ENCODE peak calls at places on chromosomes 2 and 18, in four cellular contexts. G, M, D and A are unnamed samples.

GRCh38 chr18:26863122-26863879 is 2.2 kb downstream of the AQP4 start:
- DNase-seq in D (peak), G (peak), M (peak), A (peak)

GRCh38 chr2:178190938-178191910 is 3.1 kb upstream of the OSBPL6 start:
- DNase-seq in M (peak), G (no peak), D (no peak), A (no peak)

GRCh38 chr2:238339814-238340213 is 19.5 kb downstream of the TRAF3IP1 start:
- DNase-seq in M (peak), D (no peak), G (no peak), A (no peak)

GRCh38 chr2:63765117-63765516 is 76.6 kb upstream of the UGP2 start:
- DNase-seq in M (no peak), D (no peak), G (no peak), A (no peak)

GRCh38 chr2:119158563-119159347 is at the start of gene C1QL2:
- DNase-seq in M (no peak), D (peak), G (peak), A (no peak)

GRCh38 chr2:3355951-3356569 is 21.6 kb downstream of the EIPR1 start:
- DNase-seq in M (no peak), G (no peak), D (no peak), A (no peak)

GRCh38 chr2:95262896-95263542 is 11.2 kb upstream of the PROM2 start:
- DNase-seq in D (no peak), M (peak), G (no peak), A (no peak)

GRCh38 chr2:195489101-195489500 is 167.9 kb upstream of the SLC39A10 start:
- DNase-seq in G (no peak), D (no peak), M (no peak), A (no peak)

GRCh38 chr18:74139888-74140287 is 7.7 kb downstream of the FBXO15 start:
- DNase-seq in M (peak), G (no peak), D (no peak), A (no peak)

GRCh38 chr2:223090540-223091235 is 38.7 kb downstream of the KCNE4 start:
- DNase-seq in M (no peak), D (no peak), G (no peak), A (no peak)

GRCh38 chr2:37583867-37584266 is 87.6 kb downstream of the CDC42EP3 start:
- DNase-seq in D (no peak), G (no peak), M (peak), A (no peak)

GRCh38 chr2:237000481-237000880 is 85.2 kb upstream of the COPS8 start:
- DNase-seq in D (no peak), G (no peak), M (no peak), A (no peak)

GRCh38 chr2:237591379-237591881 is 896 bp upstream of the RAB17 start:
- DNase-seq in D (no peak), M (peak), G (no peak), A (peak)

GRCh38 chr2:54945401-54946219 is 104.6 kb downstream of the RTN4 start:
- DNase-seq in M (peak), G (no peak), D (peak), A (no peak)

GRCh38 chr2:20611077-20611843 is 39.6 kb downstream of the HS1BP3 start:
- DNase-seq in D (no peak), M (no peak), G (peak), A (peak)

GRCh38 chr2:85754313-85755095 is 713 bp downstream of the ATOH8 start:
- DNase-seq in D (no peak), M (peak), G (peak), A (peak)

GRCh38 chr18:11494093-11494492 is 115.3 kb upstream of the SLC35G4 start:
- DNase-seq in M (no peak), G (no peak), D (no peak), A (no peak)